ENCODE peak calls at places on chromosomes 4 and X, in four cellular contexts. N, P, L and U are unnamed samples.

GRCh38 chrX:48540480-48540879 is 966 bp downstream of the TBC1D25 start:
- DNase-seq in L (no peak), P (no peak), N (no peak), U (no peak)

GRCh38 chrX:119042996-119043395 is 29.8 kb upstream of the CT47C1 start:
- DNase-seq in L (no peak), P (no peak), N (no peak), U (no peak)

GRCh38 chrX:20513185-20513584 is 246.5 kb upstream of the RPS6KA3 start:
- DNase-seq in L (no peak), N (no peak), P (no peak), U (no peak)

GRCh38 chr4:33357121-33357520 is 2637.0 kb downstream of the PCDH7 start:
- DNase-seq in L (peak; percentile 17), N (no peak), P (no peak), U (no peak)

GRCh38 chr4:73086095-73086869 is 16.8 kb upstream of the COX18 start:
- DNase-seq in P (no peak), L (no peak), N (no peak), U (no peak)

GRCh38 chr4:138243369-138243768 is 1.2 kb upstream of the SLC7A11 start:
- DNase-seq in L (peak; percentile 19), N (peak; percentile 44), P (no peak), U (peak; percentile 72)

GRCh38 chr4:7394681-7395451 is 39.9 kb downstream of the PSAPL1 start:
- DNase-seq in P (no peak), L (no peak), N (no peak), U (no peak)

GRCh38 chrX:20521245-20521644 is 254.5 kb upstream of the RPS6KA3 start:
- DNase-seq in N (peak; percentile 31), L (peak; percentile 79), P (no peak), U (peak; percentile 61)

GRCh38 chrX:138946941-138947340 is 235.4 kb upstream of the FGF13 start:
- DNase-seq in N (no peak), P (no peak), L (peak; percentile 7), U (no peak)

GRCh38 chrX:97907791-97908190 is 1024.1 kb downstream of the RPA4 start:
- DNase-seq in L (no peak), P (no peak), N (no peak), U (no peak)

GRCh38 chrX:71629467-71629866 is 11.2 kb upstream of the CXCR3 start:
- DNase-seq in L (no peak), N (no peak), P (no peak), U (no peak)

GRCh38 chrX:47898024-47898423 is 61.3 kb downstream of the ZNF81 start:
- DNase-seq in P (no peak), N (no peak), L (no peak), U (no peak)

GRCh38 chr4:83339573-83339972 is 4.9 kb upstream of the HPSE start:
- DNase-seq in P (no peak), N (no peak), L (no peak), U (no peak)

GRCh38 chr4:186149872-186150271 is 41.5 kb upstream of the CYP4V2 start:
- DNase-seq in P (peak; percentile 29), N (peak; percentile 12), L (peak; percentile 54), U (peak; percentile 45)

GRCh38 chr4:38163216-38164006 is 203.2 kb downstream of the PTTG2 start:
- DNase-seq in P (no peak), N (peak; percentile 77), L (no peak), U (peak; percentile 49)

GRCh38 chr4:185242749-185243533 is 33.5 kb downstream of the SNX25 start:
- DNase-seq in P (no peak), L (no peak), N (peak; percentile 46), U (no peak)

GRCh38 chrX:57156397-57157049 is 19.3 kb upstream of the SPIN2A start:
- DNase-seq in P (peak; percentile 56), N (peak; percentile 8), L (peak; percentile 51), U (no peak)

GRCh38 chr4:179095585-179096228 is 1653.5 kb upstream of the AGA start:
- DNase-seq in P (no peak), L (peak; percentile 70), N (peak; percentile 51), U (peak; percentile 4)

GRCh38 chrX:24229967-24230366 is 80.4 kb downstream of the ZFX start:
- DNase-seq in N (no peak), P (no peak), L (no peak), U (no peak)

GRCh38 chr4:77994194-77994721 is 62.9 kb upstream of the FRAS1 start:
- DNase-seq in P (no peak), L (peak; percentile 78), N (peak; percentile 78), U (peak; percentile 46)

GRCh38 chr4:67288964-67289363 is 256.3 kb downstream of the CENPC start:
- DNase-seq in P (no peak), L (peak; percentile 51), N (peak; percentile 3), U (peak; percentile 49)

GRCh38 chr4:112296949-112297483 is at the start of gene ALPK1:
- DNase-seq in L (peak; percentile 92), P (no peak), N (peak; percentile 86), U (peak; percentile 90)

GRCh38 chrX:68880846-68881513 is 52.2 kb downstream of the EFNB1 start:
- DNase-seq in P (no peak), N (no peak), L (no peak), U (no peak)

GRCh38 chr4:139907001-139907809 is 241.6 kb downstream of the MGST2 start:
- DNase-seq in P (no peak), L (no peak), N (no peak), U (no peak)

GRCh38 chrX:113473418-113473817 is 632.8 kb upstream of the AMOT start:
- DNase-seq in P (no peak), N (no peak), L (peak; percentile 44), U (no peak)

GRCh38 chr4:106162278-106162677 is 153.7 kb downstream of the TBCK start:
- DNase-seq in L (no peak), N (no peak), P (no peak), U (no peak)

GRCh38 chr4:47557255-47557654 is 72.2 kb downstream of the ATP10D start:
- DNase-seq in N (no peak), P (no peak), L (no peak), U (no peak)

GRCh38 chr4:575281-576141 is 584 bp downstream of the TMEM271 start:
- DNase-seq in N (peak; percentile 56), L (no peak), P (peak; percentile 10), U (no peak)

GRCh38 chr4:178523038-178523437 is 1080.8 kb upstream of the AGA start:
- DNase-seq in P (no peak), L (no peak), N (no peak), U (no peak)

GRCh38 chrX:41561045-41561444 is 113.9 kb downstream of the NYX start:
- DNase-seq in P (no peak), L (peak; percentile 50), N (peak; percentile 87), U (peak; percentile 86)

GRCh38 chr4:82560853-82561744 is 689 bp downstream of the TMEM150C start:
- DNase-seq in P (peak; percentile 18), N (no peak), L (no peak), U (no peak)

GRCh38 chr4:186949847-186950246 is 226.2 kb upstream of the FAT1 start:
- DNase-seq in L (no peak), N (no peak), P (no peak), U (no peak)

GRCh38 chr4:154124539-154125255 is 335.8 kb upstream of the SFRP2 start:
- DNase-seq in L (peak; percentile 79), N (peak; percentile 86), P (no peak), U (peak; percentile 28)

GRCh38 chr4:1478766-1479355 is 72.6 kb upstream of the NKX1-1 start:
- DNase-seq in P (no peak), N (no peak), L (no peak), U (no peak)

GRCh38 chr4:11480683-11481082 is 52.0 kb upstream of the HS3ST1 start:
- DNase-seq in P (no peak), L (peak; percentile 15), N (peak; percentile 16), U (no peak)

GRCh38 chr4:124666496-124666895 is 46.0 kb downstream of the ANKRD50 start:
- DNase-seq in N (no peak), L (no peak), P (no peak), U (no peak)

GRCh38 chr4:6753103-6753560 is 29.4 kb upstream of the KIAA0232 start:
- DNase-seq in N (no peak), P (peak; percentile 73), L (no peak), U (no peak)